ENCODE peak calls at places on chromosomes 1 and 21, in five cellular contexts. E, B, J, X and C are unnamed samples.

GRCh38 chr1:226121587-226122400 is 59.3 kb downstream of the H3-3A start:
- DNase-seq in E (peak), B (peak), J (peak), X (no peak), C (no peak)

GRCh38 chr1:198741744-198742143 is 102.9 kb downstream of the PTPRC start:
- DNase-seq in E (no peak), B (no peak), J (no peak), X (no peak), C (no peak)

GRCh38 chr1:75203415-75204277 is 69.5 kb downstream of the LHX8 start:
- DNase-seq in E (no peak), B (no peak), J (no peak), X (peak), C (no peak)

GRCh38 chr1:81543764-81544163 is 257.0 kb upstream of the ADGRL2 start:
- DNase-seq in E (no peak), B (no peak), J (no peak), X (no peak), C (no peak)

GRCh38 chr1:154141240-154141639 is 13.6 kb downstream of the NUP210L start:
- DNase-seq in E (no peak), B (no peak), J (no peak), X (no peak), C (peak)

GRCh38 chr21:37557261-37557950 is 190.8 kb downstream of the DYRK1A start:
- DNase-seq in E (no peak), B (no peak), J (no peak), X (no peak), C (no peak)

GRCh38 chr1:173473599-173474011 is 3.5 kb upstream of the PRDX6 start:
- DNase-seq in E (no peak), B (no peak), J (no peak), X (peak), C (no peak)

GRCh38 chr1:166951050-166951449 is 24.3 kb downstream of the ILDR2 start:
- DNase-seq in E (no peak), B (no peak), J (no peak), X (no peak), C (no peak)

GRCh38 chr1:45477646-45478045 is 13.3 kb downstream of the TESK2 start:
- DNase-seq in E (no peak), B (no peak), J (no peak), X (no peak), C (no peak)

GRCh38 chr1:3014041-3014440 is 7.2 kb upstream of the ACTRT2 start:
- DNase-seq in E (no peak), B (no peak), J (no peak), X (no peak), C (no peak)

GRCh38 chr1:15323351-15323988 is 76.4 kb downstream of the FHAD1 start:
- DNase-seq in E (peak), B (peak), J (peak), X (peak), C (peak)

GRCh38 chr1:6330410-6330827 is 63.1 kb downstream of the ACOT7 start:
- DNase-seq in E (no peak), B (no peak), J (no peak), X (no peak), C (peak)

GRCh38 chr21:18493420-18493819 is 89.8 kb upstream of the TMPRSS15 start:
- DNase-seq in E (no peak), B (no peak), J (no peak), X (peak), C (peak)

GRCh38 chr1:204846546-204846945 is 24.1 kb upstream of the NFASC start:
- DNase-seq in E (no peak), B (no peak), J (no peak), X (no peak), C (no peak)

GRCh38 chr1:246784621-246785535 is 60.7 kb downstream of the SCCPDH start:
- DNase-seq in E (no peak), B (no peak), J (no peak), X (no peak), C (no peak)

GRCh38 chr1:29396438-29397255 is 160.3 kb downstream of the PTPRU start:
- DNase-seq in E (no peak), B (no peak), J (no peak), X (no peak), C (no peak)
- TF ChIP-seq CTCF in E (no peak), B (peak), J (no peak), X (peak), C (peak)

GRCh38 chr1:31521761-31522555 is 54.4 kb upstream of the TINAGL1 start:
- DNase-seq in E (no peak), B (no peak), J (no peak), X (peak), C (no peak)

GRCh38 chr1:31515936-31516335 is 60.4 kb upstream of the TINAGL1 start:
- DNase-seq in E (no peak), B (no peak), J (no peak), X (no peak), C (no peak)

GRCh38 chr1:31515061-31515775 is 61.1 kb upstream of the TINAGL1 start:
- DNase-seq in E (no peak), B (no peak), J (no peak), X (peak), C (no peak)

GRCh38 chr1:31514117-31514516 is 62.2 kb upstream of the TINAGL1 start:
- DNase-seq in E (no peak), B (no peak), J (no peak), X (no peak), C (no peak)

DNA sequence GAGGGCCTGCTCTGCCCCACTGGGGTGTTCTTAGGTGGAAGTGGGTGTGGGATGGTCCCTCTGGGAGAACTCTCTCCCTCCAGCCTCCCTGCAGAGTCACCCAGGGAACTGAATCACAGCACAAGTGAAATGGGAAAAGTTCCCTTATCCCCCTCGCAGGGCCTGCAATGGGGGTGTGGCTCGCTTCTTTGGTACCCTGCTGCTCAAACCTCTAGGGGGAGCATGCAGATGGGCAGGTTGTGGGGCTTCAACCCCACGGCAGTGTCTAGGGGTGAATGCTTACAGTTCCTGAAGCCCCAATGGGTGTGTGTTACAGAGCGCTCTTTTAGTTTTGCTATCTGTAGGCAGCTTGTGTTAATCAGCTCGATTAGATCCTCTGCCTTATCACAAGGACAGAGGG is 59.0 kb upstream of the TINAGL1 start:
- DNase-seq in E (no peak), B (no peak), J (no peak), X (no peak), C (no peak)
- TF ChIP-seq CTCF in E (no peak), B (no peak), J (no peak), X (no peak), C (no peak)

DNA sequence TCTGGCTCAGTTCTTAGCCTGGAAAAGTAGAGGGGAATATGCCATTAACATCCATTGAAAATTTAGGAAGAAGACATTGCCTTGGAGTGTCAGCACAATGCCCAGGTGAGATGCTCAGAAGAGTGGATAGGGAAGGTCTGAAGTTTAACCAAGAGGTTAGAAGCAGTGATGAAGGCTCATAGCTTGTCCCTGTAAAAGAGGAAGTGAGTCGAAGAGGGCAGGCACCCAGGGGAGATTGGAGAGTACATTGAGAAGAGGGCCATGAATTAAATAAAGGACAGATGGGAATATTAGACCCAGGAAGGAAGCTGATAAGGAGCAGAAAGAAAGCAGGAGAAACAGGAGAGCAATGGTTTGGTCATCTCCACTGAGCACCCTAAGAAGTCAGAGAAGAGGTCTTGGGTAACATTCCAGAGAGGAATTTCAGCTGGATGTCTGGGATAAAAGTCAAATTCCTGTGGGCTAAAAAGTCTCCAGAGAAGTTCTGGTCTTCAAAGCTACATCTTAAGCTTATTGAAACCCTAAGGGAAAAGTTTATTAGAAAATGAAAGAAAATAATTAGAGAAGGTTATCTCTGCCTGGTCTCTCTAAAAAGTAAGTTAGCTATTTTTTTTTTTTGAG is 17.3 kb downstream of the C8B start:
- DNase-seq in E (no peak), B (no peak), J (no peak), X (no peak), C (no peak)
- TF ChIP-seq CTCF in E (no peak), B (no peak), J (no peak), X (no peak), C (no peak)

GRCh38 chr1:232467073-232467760 is 162.7 kb downstream of the SIPA1L2 start:
- DNase-seq in E (no peak), B (no peak), J (no peak), X (no peak), C (no peak)
- TF ChIP-seq CTCF in E (no peak), B (no peak), J (no peak), X (no peak), C (no peak)